ENCODE peak calls at places on chromosomes 6 and 20, in five cellular contexts. F, I, M, P and V are unnamed samples.

GRCh38 chr20:11248691-11249178 is 574.9 kb upstream of the JAG1 start:
- DNase-seq in F (no peak), I (no peak), M (no peak), P (no peak), V (no peak)

GRCh38 chr20:25049261-25050060 is 8.5 kb downstream of the ACSS1 start:
- DNase-seq in F (peak), I (no peak), M (no peak), P (no peak), V (no peak)

GRCh38 chr20:52084727-52085126 is 106.9 kb downstream of the ZFP64 start:
- DNase-seq in F (no peak), I (no peak), M (no peak), P (no peak), V (no peak)

GRCh38 chr6:35213824-35214756 is at the start of gene SCUBE3:
- DNase-seq in F (no peak), I (no peak), M (no peak), P (peak), V (no peak)

GRCh38 chr6:35247642-35248231 is 11.8 kb upstream of the ZNF76 start:
- DNase-seq in F (no peak), I (no peak), M (no peak), P (no peak), V (no peak)

GRCh38 chr20:11814276-11814675 is 103.4 kb upstream of the BTBD3 start:
- DNase-seq in F (no peak), I (no peak), M (no peak), P (peak), V (no peak)

GRCh38 chr6:137926207-137926731 is 59.2 kb downstream of the TNFAIP3 start:
- DNase-seq in F (no peak), I (no peak), M (peak), P (peak), V (no peak)

GRCh38 chr20:54922636-54923035 is 447.2 kb downstream of the DOK5 start:
- DNase-seq in F (no peak), I (no peak), M (no peak), P (no peak), V (no peak)

GRCh38 chr6:96002912-96003311 is 12.9 kb upstream of the FUT9 start:
- DNase-seq in F (no peak), I (no peak), M (no peak), P (no peak), V (no peak)

GRCh38 chr6:71558974-71559373 is 270.4 kb downstream of the OGFRL1 start:
- DNase-seq in F (no peak), I (no peak), M (no peak), P (no peak), V (no peak)

GRCh38 chr6:138800377-138801150 is 4.7 kb downstream of the ECT2L start:
- DNase-seq in F (no peak), I (no peak), M (no peak), P (no peak), V (no peak)

GRCh38 chr6:119347466-119348307 is 1.9 kb downstream of the MAN1A1 start:
- DNase-seq in F (no peak), I (peak), M (no peak), P (no peak), V (no peak)

GRCh38 chr20:62768815-62769287 is 27.4 kb upstream of the MRGBP start:
- DNase-seq in F (no peak), I (no peak), M (no peak), P (peak), V (no peak)

GRCh38 chr6:26240157-26240980 is 124.6 kb upstream of the BTN3A2 start:
- DNase-seq in F (peak), I (peak), M (peak), P (peak), V (no peak)

GRCh38 chr6:170227521-170227983 is 63.3 kb downstream of the DLL1 start:
- DNase-seq in F (no peak), I (no peak), M (no peak), P (no peak), V (no peak)

GRCh38 chr20:16004108-16004854 is 569.0 kb downstream of the KIF16B start:
- DNase-seq in F (no peak), I (peak), M (no peak), P (no peak), V (no peak)

GRCh38 chr6:68139130-68139529 is 496.0 kb upstream of the ADGRB3 start:
- DNase-seq in F (no peak), I (no peak), M (no peak), P (no peak), V (no peak)

GRCh38 chr20:59441860-59442810 is 141.7 kb downstream of the EDN3 start:
- DNase-seq in F (no peak), I (no peak), M (no peak), P (no peak), V (no peak)

DNA sequence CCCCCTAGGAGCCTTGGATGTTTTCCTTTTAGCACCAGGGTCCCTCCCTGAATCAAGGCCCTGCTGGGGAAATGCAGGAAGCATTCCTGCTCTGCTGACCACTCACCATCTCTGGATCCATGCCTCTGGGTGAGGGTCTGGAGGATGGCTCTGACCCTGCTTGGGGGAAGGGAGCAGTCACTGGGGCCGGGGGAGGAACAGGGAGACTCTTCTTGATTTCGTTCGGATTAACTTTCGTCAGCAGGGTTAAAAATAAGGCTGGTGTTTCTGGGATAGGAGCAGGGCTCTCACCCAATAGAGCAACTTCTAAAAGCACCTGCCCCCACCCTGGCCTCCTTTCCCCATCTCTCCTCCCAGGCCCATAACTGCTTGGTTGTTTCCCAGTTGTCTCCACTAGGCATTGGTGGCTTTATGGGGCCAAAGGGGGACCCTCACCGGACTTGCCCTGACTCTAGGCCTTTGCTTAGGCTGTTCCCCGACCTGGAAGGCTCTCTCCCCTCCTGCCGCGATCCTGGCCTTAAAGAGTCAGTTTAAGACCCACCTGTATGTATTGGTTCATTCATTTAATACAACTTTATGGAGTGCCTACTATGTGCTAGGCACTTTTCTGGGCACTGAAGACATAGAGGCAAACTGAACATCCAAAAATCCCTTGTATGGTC is 63.0 kb downstream of the JPH2 start:
- DNase-seq in F (peak), I (no peak), M (no peak), P (no peak), V (no peak)
- TF ChIP-seq CTCF in F (no peak), I (no peak), M (no peak), P (no peak), V (no peak)

GRCh38 chr20:35199696-35200095 is 26.8 kb upstream of the MMP24 start:
- DNase-seq in F (no peak), I (no peak), M (no peak), P (no peak), V (no peak)

GRCh38 chr20:35192071-35192872 is 20.4 kb downstream of the PROCR start:
- DNase-seq in F (no peak), I (no peak), M (no peak), P (no peak), V (no peak)

GRCh38 chr20:35200255-35200654 is 26.2 kb upstream of the MMP24 start:
- DNase-seq in F (no peak), I (no peak), M (peak), P (peak), V (no peak)

GRCh38 chr20:35191419-35191818 is 19.5 kb downstream of the PROCR start:
- DNase-seq in F (no peak), I (no peak), M (no peak), P (no peak), V (no peak)

DNA sequence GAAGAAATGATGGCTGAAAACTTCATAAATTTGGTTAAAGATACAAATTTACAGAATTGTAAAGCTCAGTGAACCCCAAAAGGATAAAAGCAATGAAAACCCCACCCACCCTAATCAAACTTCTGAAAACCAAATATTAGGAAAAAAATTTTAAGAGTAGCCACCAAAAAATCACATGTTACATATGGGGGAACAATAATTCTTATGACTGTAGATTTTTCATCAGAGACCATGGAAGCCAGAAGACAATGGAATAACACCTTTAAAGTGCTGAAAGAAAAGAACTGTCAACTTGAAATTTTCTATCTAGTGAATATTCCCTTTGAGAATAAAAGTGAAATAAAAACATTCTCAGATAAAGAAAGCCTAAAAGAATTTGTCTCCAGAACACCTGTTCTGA is 24.4 kb downstream of the PROCR start:
- DNase-seq in F (no peak), I (no peak), M (no peak), P (no peak), V (no peak)
- TF ChIP-seq CTCF in F (no peak), I (no peak), M (no peak), P (no peak), V (no peak)

GRCh38 chr6:157383471-157383870 is 2.5 kb downstream of the ZDHHC14 start:
- DNase-seq in F (no peak), I (no peak), M (no peak), P (no peak), V (no peak)

GRCh38 chr6:157381631-157382621 is 936 bp downstream of the ZDHHC14 start:
- DNase-seq in F (peak), I (peak), M (no peak), P (peak), V (no peak)

GRCh38 chr6:157379656-157380457 is 1.1 kb upstream of the ZDHHC14 start:
- DNase-seq in F (peak), I (peak), M (peak), P (peak), V (peak)

GRCh38 chr6:157380458-157380778 is 572 bp upstream of the ZDHHC14 start:
- DNase-seq in F (no peak), I (no peak), M (no peak), P (no peak), V (no peak)

DNA sequence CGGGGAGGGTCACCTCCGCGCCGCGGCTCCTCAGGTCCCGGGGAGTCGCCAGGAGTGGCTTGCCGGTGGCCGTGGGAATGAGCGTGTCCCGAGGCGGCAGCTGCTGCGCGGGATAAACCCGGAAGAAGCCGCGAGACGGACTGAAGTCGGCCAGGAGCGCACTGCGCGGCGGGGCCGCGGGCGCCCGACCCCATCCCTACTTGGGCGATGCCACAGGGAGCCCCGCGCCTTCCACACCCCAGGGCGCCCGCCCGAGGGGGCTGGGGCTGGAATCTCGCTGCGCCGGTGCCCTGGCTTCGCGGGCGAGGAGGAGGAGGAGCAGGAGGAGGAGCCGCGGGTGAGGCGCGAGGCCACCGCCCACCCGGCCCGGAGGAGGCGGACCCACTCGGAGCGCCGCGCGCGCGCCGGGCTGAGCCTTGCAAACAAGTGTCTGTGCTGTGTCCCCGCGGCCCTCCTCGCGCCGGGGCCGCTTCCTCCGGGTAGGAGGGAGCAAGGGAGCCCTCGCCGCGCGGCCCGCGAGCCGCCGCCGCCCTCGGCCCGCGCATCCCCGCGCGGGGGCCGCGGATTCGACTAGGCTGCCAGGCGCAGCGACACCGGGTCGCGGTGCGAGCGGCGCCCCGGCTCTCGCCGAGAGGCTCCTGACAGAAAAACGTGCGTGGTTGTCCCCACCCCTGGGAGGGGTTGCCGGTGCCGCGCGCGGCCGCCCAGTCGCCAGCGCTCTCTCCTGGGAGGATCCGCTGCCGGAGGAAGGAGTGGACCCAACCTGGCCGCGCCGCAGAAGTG is at the start of gene ZDHHC14:
- DNase-seq in F (peak), I (peak), M (peak), P (peak), V (no peak)
- TF ChIP-seq CTCF in F (no peak), I (no peak), M (no peak), P (no peak), V (no peak)

GRCh38 chr6:15504581-15505350 is 158.1 kb downstream of the DTNBP1 start:
- DNase-seq in F (peak), I (peak), M (peak), P (peak), V (no peak)
- TF ChIP-seq CTCF in F (no peak), I (no peak), M (peak), P (peak), V (no peak)

GRCh38 chr6:40550096-40550731 is 37.0 kb downstream of the LRFN2 start:
- DNase-seq in F (no peak), I (peak), M (peak), P (peak), V (peak)
- TF ChIP-seq CTCF in F (no peak), I (peak), M (peak), P (peak), V (peak)

DNA sequence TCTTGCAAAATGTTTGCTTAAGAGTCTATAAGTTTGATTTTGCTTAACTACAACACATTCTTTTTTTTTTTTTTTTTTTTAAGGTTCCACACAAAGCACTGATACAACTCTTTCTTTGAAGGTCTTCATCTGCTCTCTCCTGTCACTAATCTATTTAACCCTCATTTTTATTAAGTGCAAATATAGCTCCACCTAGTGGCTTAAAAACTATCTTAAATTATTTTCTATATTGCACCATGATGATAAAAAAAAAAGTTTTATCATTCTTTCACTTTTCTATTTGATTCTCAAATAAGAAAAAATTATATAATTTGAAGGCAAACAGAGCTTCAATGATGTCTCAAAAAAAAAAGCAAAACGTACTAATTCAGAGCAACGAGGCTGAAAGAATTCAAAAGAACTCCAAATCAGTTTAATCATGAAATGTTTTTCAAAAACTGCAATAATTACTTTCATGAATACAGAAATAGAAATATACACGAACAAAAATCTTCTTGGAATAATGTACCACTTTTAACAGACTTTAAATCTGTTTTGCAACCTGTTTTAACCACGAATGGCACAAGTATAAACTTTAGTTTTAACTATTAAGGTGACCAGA is 12.8 kb downstream of the ESF1 start:
- DNase-seq in F (no peak), I (no peak), M (no peak), P (peak), V (no peak)
- TF ChIP-seq CTCF in F (peak), I (peak), M (peak), P (peak), V (peak)

GRCh38 chr20:9100721-9101120 is 31.8 kb downstream of the PLCB4 start:
- DNase-seq in F (no peak), I (no peak), M (no peak), P (no peak), V (no peak)

GRCh38 chr20:9093203-9093962 is 24.5 kb downstream of the PLCB4 start:
- DNase-seq in F (no peak), I (peak), M (no peak), P (no peak), V (no peak)

GRCh38 chr20:9102456-9102855 is 33.6 kb downstream of the PLCB4 start:
- DNase-seq in F (no peak), I (no peak), M (no peak), P (no peak), V (no peak)

GRCh38 chr20:9103955-9104354 is 35.1 kb downstream of the PLCB4 start:
- DNase-seq in F (no peak), I (no peak), M (no peak), P (no peak), V (no peak)

GRCh38 chr20:9099372-9099771 is 30.5 kb downstream of the PLCB4 start:
- DNase-seq in F (no peak), I (no peak), M (no peak), P (no peak), V (no peak)
- TF ChIP-seq CTCF in F (no peak), I (peak), M (no peak), P (no peak), V (peak)

DNA sequence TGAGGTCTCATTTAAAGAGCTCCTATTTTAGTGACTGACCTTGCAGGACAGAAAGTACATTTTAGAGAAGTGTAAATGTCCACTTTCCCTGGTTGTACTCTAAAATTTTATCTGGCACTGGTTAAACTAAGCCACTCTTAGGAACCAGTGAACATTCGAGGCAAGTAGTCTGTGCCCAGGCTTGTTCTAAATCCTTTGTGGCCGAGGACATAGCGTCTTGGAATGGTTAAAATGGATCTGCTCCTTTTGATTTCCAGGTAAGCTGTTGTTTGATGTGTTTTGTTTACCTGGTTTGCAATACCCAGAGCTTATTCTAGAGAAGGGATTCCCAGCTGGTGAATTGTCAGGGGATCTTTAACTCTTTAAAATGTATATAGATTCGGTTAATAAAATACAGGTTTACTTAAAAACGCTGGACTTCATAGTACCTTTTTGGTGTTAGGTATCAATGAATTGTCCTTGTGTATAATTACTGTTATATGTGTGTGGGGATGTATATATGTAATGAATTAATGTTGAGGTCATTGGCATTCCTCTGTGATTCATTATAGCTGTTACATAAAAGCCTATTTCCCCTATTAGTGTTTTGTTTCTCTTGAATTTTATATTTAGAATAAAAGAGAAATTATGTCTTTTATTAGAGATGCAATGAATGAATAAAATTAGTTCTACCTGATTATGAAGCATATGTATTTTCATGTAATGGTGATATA is 15.8 kb downstream of the SNX9 start:
- DNase-seq in F (no peak), I (no peak), M (no peak), P (no peak), V (no peak)
- TF ChIP-seq CTCF in F (no peak), I (no peak), M (no peak), P (no peak), V (no peak)

GRCh38 chr6:121356575-121356974 is 22.3 kb upstream of the TBC1D32 start:
- DNase-seq in F (no peak), I (no peak), M (no peak), P (no peak), V (no peak)
- TF ChIP-seq CTCF in F (no peak), I (no peak), M (no peak), P (peak), V (peak)